ENCODE peak calls at places on chromosomes 13 and 19, in five cellular contexts. C is ovary, W is Peyer's patch, O is breast epithelium, Z is GM12891. F is an unnamed sample.

GRCh38 chr19:41893899-41894298 is 10.9 kb downstream of the ARHGEF1 start:
- DNase-seq in Z (no peak), W (no peak), O (no peak), C (no peak), F (peak)

GRCh38 chr13:72437458-72437857 is 290.0 kb downstream of the MZT1 start:
- DNase-seq in Z (no peak), C (no peak), W (no peak), O (no peak), F (no peak)

GRCh38 chr19:49592486-49593232 is 1.7 kb downstream of the PRR12 start:
- DNase-seq in C (no peak), W (no peak), Z (no peak), O (no peak), F (peak)

GRCh38 chr13:78604782-78605611 is 1.6 kb upstream of the POU4F1 start:
- DNase-seq in W (no peak), C (no peak), Z (no peak), O (no peak), F (peak)

GRCh38 chr19:41570639-41571112 is 5.3 kb upstream of the CEACAM21 start:
- DNase-seq in O (peak), C (peak), Z (peak), W (peak), F (peak)

GRCh38 chr13:97426695-97427094 is 7.3 kb upstream of the RAP2A start:
- DNase-seq in W (no peak), C (no peak), Z (no peak), O (no peak), F (no peak)

GRCh38 chr13:101623469-101624209 is 171.2 kb downstream of the ITGBL1 start:
- DNase-seq in Z (no peak), C (no peak), W (no peak), O (no peak), F (no peak)

GRCh38 chr13:24709186-24709913 is 29.1 kb downstream of the ATP12A start:
- DNase-seq in O (no peak), C (no peak), W (peak), Z (peak), F (no peak)

GRCh38 chr13:63351081-63351480 is 1935.4 kb upstream of the PCDH20 start:
- DNase-seq in W (no peak), Z (no peak), C (no peak), O (no peak), F (no peak)

GRCh38 chr19:13619203-13619632 is 112.9 kb upstream of the CACNA1A start:
- DNase-seq in C (no peak), O (no peak), Z (no peak), W (no peak), F (no peak)

GRCh38 chr19:18097993-18098890 is 664 bp downstream of the MAST3 start:
- DNase-seq in W (no peak), O (no peak), C (no peak), Z (no peak), F (peak)

GRCh38 chr19:6593651-6594416 is 2.9 kb upstream of the CD70 start:
- DNase-seq in O (no peak), Z (no peak), W (no peak), C (no peak), F (no peak)

GRCh38 chr13:54687173-54687572 is 1658.6 kb downstream of the OLFM4 start:
- DNase-seq in O (no peak), Z (no peak), W (no peak), C (no peak), F (no peak)

GRCh38 chr13:59946924-59947323 is 216.8 kb downstream of the DIAPH3 start:
- DNase-seq in Z (no peak), C (no peak), W (no peak), O (no peak), F (no peak)

GRCh38 chr19:11767633-11768133 is 883 bp downstream of the ZNF441 start:
- DNase-seq in Z (peak), C (peak), W (peak), O (peak), F (peak)

GRCh38 chr19:15468675-15469512 is 4.5 kb upstream of the RASAL3 start:
- DNase-seq in O (no peak), C (no peak), Z (no peak), W (no peak), F (no peak)

GRCh38 chr13:20501139-20501538 is 24.5 kb downstream of the CRYL1 start:
- DNase-seq in O (no peak), C (no peak), W (no peak), Z (no peak), F (no peak)

GRCh38 chr13:28322256-28322895 is 172.6 kb downstream of the FLT1 start:
- DNase-seq in C (no peak), W (no peak), O (no peak), Z (no peak), F (no peak)

GRCh38 chr13:41835871-41836270 is 125.0 kb downstream of the VWA8 start:
- DNase-seq in C (no peak), W (no peak), O (no peak), Z (no peak), F (no peak)

GRCh38 chr13:41678320-41678719 is 221.0 kb downstream of the RGCC start:
- DNase-seq in Z (no peak), W (no peak), O (no peak), C (no peak), F (no peak)

GRCh38 chr13:39186205-39186880 is 148.1 kb downstream of the NHLRC3 start:
- DNase-seq in W (no peak), O (no peak), C (no peak), Z (no peak), F (no peak)

GRCh38 chr19:17379221-17379631 is 2.1 kb upstream of the PLVAP start:
- DNase-seq in Z (no peak), O (no peak), C (no peak), W (no peak), F (no peak)

GRCh38 chr19:13537454-13537853 is 31.2 kb upstream of the CACNA1A start:
- DNase-seq in C (no peak), O (no peak), Z (no peak), W (no peak), F (no peak)

GRCh38 chr13:39037410-39037879 is 444 bp downstream of the PROSER1 start:
- DNase-seq in Z (no peak), O (no peak), W (no peak), C (no peak), F (no peak)

GRCh38 chr13:98802999-98803666 is 50.7 kb upstream of the SLC15A1 start:
- DNase-seq in O (no peak), W (peak), Z (no peak), C (no peak), F (no peak)

DNA sequence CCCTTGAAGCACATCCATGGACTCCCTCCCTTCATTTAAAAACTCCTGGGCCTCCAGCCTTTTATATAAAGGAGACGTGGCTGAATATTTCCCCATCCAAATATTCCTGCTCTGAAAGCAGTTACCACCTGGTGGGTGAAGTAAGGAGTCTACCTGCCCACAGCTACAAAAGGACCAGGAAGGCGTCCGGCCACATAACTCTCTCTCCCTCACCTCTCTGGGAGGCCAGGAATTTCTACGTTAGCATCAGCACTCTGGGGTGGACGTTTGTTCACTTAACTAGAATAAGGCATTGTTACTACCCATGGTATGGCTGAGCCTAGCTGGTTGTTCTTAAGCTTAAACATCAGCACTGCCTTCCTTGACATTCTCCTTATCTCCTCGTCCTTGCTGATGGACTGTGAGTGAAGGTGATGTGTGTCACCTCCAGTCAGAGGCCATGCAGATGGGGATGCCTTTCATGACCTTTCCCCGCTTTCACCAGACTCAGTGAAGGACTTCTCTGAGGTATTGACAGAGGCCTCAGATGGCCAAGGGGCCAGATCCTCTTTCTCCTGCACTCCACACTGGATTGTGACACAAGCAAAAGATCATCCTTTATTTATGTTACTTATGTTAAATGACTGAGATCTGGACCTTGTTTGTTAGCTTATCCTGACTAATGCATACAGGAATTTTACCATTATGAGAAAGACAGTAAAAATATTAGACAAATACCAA is 22.2 kb upstream of the KPNA3 start:
- DNase-seq in Z (no peak), C (no peak), O (no peak), W (no peak), F (no peak)
- TF ChIP-seq POLR2A in Z (no peak), C (no peak), O (no peak), W (no peak), F (no peak)

GRCh38 chr19:1907563-1908363 is 2.6 kb downstream of the ADAT3 start:
- DNase-seq in Z (no peak), C (peak), W (peak), O (no peak), F (peak)
- TF ChIP-seq POLR2A in Z (no peak), C (no peak), W (peak), O (no peak), F (no peak)

GRCh38 chr13:112894673-112895481 is 74.1 kb upstream of the MCF2L start:
- DNase-seq in O (no peak), W (no peak), Z (no peak), C (no peak), F (no peak)

GRCh38 chr13:112892759-112893569 is 76.0 kb upstream of the MCF2L start:
- DNase-seq in C (no peak), W (no peak), O (no peak), Z (no peak), F (no peak)

GRCh38 chr13:112895521-112896465 is 73.2 kb upstream of the MCF2L start:
- DNase-seq in Z (no peak), W (no peak), C (no peak), O (no peak), F (no peak)

GRCh38 chr13:112894423-112894672 is 74.7 kb upstream of the MCF2L start:
- DNase-seq in O (no peak), Z (no peak), C (no peak), W (no peak), F (no peak)

DNA sequence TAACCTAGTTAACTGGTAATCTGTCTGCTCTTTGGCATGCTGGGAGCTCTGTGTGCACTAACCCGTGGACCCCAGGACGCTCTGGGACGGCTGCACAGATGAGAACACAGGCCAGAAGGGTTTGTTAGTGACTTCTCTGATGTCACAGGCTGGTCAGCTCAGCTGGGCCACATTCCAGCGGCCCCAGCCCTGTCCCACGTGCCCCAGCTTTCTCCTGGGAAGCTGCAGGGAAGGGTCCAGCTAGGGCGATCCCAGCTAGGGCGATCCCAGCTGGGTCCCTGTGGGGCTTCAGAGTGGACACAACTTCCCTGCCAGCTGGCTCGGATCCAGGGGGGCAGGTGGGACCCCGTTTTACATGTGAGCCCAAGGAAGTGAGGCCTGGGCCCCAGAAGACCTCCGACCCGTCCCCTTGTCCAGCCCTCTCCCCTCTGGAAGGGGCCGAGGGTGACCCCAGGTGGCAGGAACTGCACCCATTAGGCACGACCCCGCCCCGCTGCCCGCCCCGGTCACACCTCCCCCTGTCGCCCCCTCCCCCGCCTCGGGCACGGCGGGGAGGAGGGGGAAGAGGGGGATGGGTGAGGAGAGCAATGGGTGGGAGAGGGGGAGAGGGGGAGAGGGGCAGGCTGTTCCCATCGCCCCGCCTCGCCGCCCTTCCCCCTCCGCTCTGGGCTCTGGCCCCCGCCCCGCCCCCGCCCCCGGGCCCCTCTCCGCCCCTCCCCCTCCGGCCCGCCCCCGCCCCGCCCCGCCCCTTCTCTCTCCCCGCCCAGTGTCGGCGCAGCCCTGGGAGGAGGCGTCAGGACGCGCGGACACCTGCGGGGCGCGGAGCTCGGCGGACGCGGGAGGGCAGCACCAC is 75.2 kb upstream of the MCF2L start:
- DNase-seq in O (no peak), C (no peak), W (peak), Z (peak), F (peak)
- TF ChIP-seq POLR2A in O (no peak), C (no peak), W (no peak), Z (no peak), F (no peak)

DNA sequence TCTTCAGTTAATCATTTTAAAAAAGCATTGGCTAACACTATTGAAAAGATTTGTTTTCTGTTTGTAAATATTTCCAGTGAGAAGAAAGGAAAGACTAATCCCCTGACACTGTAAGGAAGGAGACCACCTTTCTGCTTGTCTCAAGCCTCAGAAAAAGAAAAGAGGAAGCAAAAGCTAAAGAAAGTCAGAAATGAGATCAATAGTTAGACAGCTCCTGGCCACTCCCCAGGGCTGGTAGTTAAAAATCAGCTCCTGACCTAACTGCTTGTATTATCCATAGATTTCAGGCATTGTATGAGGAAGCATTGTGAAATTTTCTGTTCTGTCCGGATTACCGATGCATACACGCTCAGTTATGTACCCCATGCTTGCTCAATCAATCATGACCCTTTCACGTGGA is 76.6 kb downstream of the ZNF486 start:
- DNase-seq in Z (no peak), W (no peak), O (no peak), C (no peak), F (no peak)
- TF ChIP-seq POLR2A in Z (no peak), W (no peak), O (no peak), C (no peak), F (no peak)

GRCh38 chr13:108218044-108218974 is at the start of gene ABHD13:
- DNase-seq in W (peak), Z (peak), C (peak), O (peak), F (peak)
- TF ChIP-seq POLR2A in W (peak), Z (peak), C (peak), O (no peak), F (peak)

GRCh38 chr13:85772379-85772778 is 26.8 kb downstream of the SLITRK6 start:
- DNase-seq in O (no peak), C (no peak), Z (no peak), W (no peak), F (no peak)
- TF ChIP-seq POLR2A in O (no peak), C (no peak), Z (no peak), W (no peak), F (no peak)

GRCh38 chr19:39411006-39411831 is 1.2 kb upstream of the PLEKHG2 start:
- DNase-seq in C (peak), Z (no peak), W (peak), O (no peak), F (no peak)
- TF ChIP-seq POLR2A in C (peak), Z (peak), W (peak), O (peak), F (no peak)

GRCh38 chr19:45403781-45404556 is 900 bp downstream of the PPP1R13L start:
- DNase-seq in W (peak), O (peak), C (no peak), Z (peak), F (peak)

GRCh38 chr19:45404557-45405434 is at the start of gene PPP1R13L:
- DNase-seq in O (peak), W (peak), Z (no peak), C (peak), F (no peak)

GRCh38 chr19:45406957-45407375 is 522 bp downstream of the POLR1G start:
- DNase-seq in W (no peak), C (no peak), Z (no peak), O (no peak), F (peak)

GRCh38 chr19:45406165-45406956 is at the start of gene POLR1G:
- DNase-seq in W (peak), C (peak), O (peak), Z (peak), F (peak)

DNA sequence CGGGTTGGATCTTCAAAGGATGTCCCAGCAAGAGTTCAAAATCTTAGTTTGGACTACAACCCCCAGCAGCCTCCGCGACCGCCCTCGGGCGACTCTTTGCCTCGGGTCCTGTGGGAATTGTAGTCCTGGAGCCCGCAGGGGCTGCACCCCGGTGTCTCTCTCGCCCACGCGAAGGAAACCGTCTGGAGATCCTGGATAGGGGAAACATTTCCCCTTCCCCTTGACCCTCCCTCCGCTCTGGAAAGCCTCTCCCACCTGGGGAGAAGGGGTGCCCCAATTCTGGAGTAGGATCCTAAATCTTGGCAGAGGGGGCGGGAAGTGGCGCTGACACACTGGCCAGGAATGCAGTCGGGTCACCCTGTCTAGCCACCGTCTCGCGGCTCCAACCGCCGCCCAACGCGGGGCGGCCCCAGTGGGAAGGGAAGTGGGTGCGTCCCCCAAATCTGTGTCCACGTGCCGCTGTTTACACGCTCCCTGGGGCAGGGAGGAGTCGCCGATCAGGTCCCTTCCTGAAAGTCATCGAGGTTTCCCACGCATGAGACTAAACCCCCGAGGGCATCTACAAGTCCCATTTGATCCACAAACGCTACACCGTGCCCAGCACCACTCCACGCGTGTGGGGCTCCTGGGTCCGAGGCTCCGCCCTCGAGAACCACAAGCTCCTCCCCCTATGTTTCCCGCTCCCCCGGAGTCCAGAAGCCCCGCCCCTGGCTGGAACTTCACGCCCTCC is 731 bp upstream of the PPP1R13L start:
- DNase-seq in W (peak), Z (peak), O (peak), C (peak), F (peak)
- TF ChIP-seq POLR2A in W (no peak), Z (no peak), O (no peak), C (peak), F (peak)

DNA sequence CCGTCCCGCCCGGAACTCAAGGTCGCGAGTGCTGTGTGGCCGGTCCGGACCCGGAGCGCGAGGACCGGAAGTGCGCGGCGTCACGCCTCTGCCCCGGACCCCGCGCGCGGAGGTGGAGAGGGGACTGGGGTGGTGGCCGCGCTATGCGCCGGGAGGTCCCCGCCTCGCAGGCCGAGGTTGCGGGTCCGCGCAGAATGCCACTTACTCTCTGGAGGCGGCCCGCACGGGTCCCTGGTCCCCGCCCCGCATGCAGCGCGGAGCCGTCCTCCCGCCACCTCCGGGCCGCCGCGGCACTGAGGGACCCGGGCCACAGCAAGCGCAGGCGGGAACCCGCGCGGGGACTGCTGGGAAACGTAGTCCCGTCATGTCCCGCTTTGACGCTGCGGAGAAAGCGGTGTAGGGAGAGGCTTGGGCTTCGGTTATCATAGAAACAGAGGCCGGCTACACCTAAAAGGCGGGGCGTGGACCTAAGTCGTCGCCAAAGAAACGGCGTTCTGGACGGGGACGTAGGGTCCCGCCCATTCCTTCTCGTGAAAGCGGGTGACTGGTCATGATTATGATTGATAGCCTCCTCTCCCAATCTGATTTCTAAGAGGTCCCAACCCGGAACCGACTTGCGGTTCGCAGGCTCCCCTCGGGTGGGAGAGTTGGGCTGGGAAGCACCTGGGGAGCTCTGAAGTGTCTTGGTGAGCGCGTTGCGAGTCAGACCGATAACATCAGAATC is at the start of gene ZNF837:
- DNase-seq in C (peak), W (peak), Z (peak), O (peak), F (peak)
- TF ChIP-seq POLR2A in C (peak), W (peak), Z (peak), O (peak), F (peak)